ENCODE peak calls at places on chromosomes 11 and 22, in six cellular contexts. One of them, this sample, is unnamed.

GRCh38 chr11:2745511-2745910 is 45.7 kb upstream of the KCNQ1OT1 start:
- DNase-seq in T-cell: no peak
- DNase-seq in foreskin fibroblast: no peak
- DNase-seq in substantia nigra: no peak
- DNase-seq in Right ventricle myocardium superior: peak
- DNase-seq in adrenal gland: no peak
- DNase-seq in this sample: no peak

GRCh38 chr22:46432164-46433068 is 96.9 kb downstream of the TRMU start:
- DNase-seq in Right ventricle myocardium superior: no peak
- DNase-seq in foreskin fibroblast: no peak
- DNase-seq in adrenal gland: peak
- DNase-seq in substantia nigra: no peak
- DNase-seq in T-cell: peak
- DNase-seq in this sample: no peak

GRCh38 chr22:49020314-49020713 is 807.4 kb downstream of the BRD1 start:
- DNase-seq in adrenal gland: no peak
- DNase-seq in T-cell: no peak
- DNase-seq in Right ventricle myocardium superior: no peak
- DNase-seq in foreskin fibroblast: no peak
- DNase-seq in substantia nigra: no peak
- DNase-seq in this sample: no peak

GRCh38 chr11:93510196-93510898 is 32.8 kb downstream of the SMCO4 start:
- DNase-seq in substantia nigra: no peak
- DNase-seq in T-cell: no peak
- DNase-seq in foreskin fibroblast: no peak
- DNase-seq in adrenal gland: peak
- DNase-seq in Right ventricle myocardium superior: no peak
- DNase-seq in this sample: no peak

GRCh38 chr11:11663907-11664306 is 42.1 kb upstream of the GALNT18 start:
- DNase-seq in substantia nigra: no peak
- DNase-seq in T-cell: no peak
- DNase-seq in adrenal gland: no peak
- DNase-seq in foreskin fibroblast: no peak
- DNase-seq in Right ventricle myocardium superior: no peak
- DNase-seq in this sample: no peak

GRCh38 chr11:65386307-65387081 is at the start of gene FRMD8:
- DNase-seq in substantia nigra: peak
- DNase-seq in T-cell: peak
- DNase-seq in foreskin fibroblast: peak
- DNase-seq in adrenal gland: peak
- DNase-seq in Right ventricle myocardium superior: peak
- DNase-seq in this sample: no peak

GRCh38 chr11:15668718-15669117 is 554.0 kb downstream of the INSC start:
- DNase-seq in substantia nigra: no peak
- DNase-seq in foreskin fibroblast: no peak
- DNase-seq in adrenal gland: no peak
- DNase-seq in Right ventricle myocardium superior: no peak
- DNase-seq in T-cell: no peak
- DNase-seq in this sample: no peak

GRCh38 chr11:67347964-67348749 is 5.2 kb downstream of the POLD4 start:
- DNase-seq in adrenal gland: no peak
- DNase-seq in substantia nigra: no peak
- DNase-seq in T-cell: no peak
- DNase-seq in Right ventricle myocardium superior: no peak
- DNase-seq in foreskin fibroblast: peak
- DNase-seq in this sample: no peak

GRCh38 chr11:84106560-84106959 is 820.4 kb upstream of the CCDC90B start:
- DNase-seq in adrenal gland: no peak
- DNase-seq in foreskin fibroblast: no peak
- DNase-seq in substantia nigra: no peak
- DNase-seq in T-cell: no peak
- DNase-seq in Right ventricle myocardium superior: no peak
- DNase-seq in this sample: no peak

This sample was measured in SK-N-MC.